ENCODE peak calls at places on chromosomes 2 and 18, in ten cellular contexts. Y is CD8-positive, alpha-beta T cell; R is fibroblast of lung; Z is small intestine; X is body of pancreas; F is heart right ventricle; C is endodermal cell; E is RWPE2; B is CD4-positive, alpha-beta memory T cell; M is aorta. O is an unnamed sample.
A peak's percentile ranks its signal among the peaks of the same experiment; 100 is the strongest.

GRCh38 chr2:128605421-128605820 is 286.8 kb upstream of the HS6ST1 start:
- DNase-seq in Y (no peak), R (no peak), Z (no peak), X (no peak), F (no peak), C (no peak), E (peak; percentile 37), B (no peak), M (peak; percentile 22), O (no peak)

GRCh38 chr18:64410685-64411084 is 261.8 kb upstream of the LINC00305 start:
- DNase-seq in Y (no peak), R (no peak), Z (no peak), X (no peak), F (no peak), C (no peak), E (no peak), B (no peak), M (no peak), O (no peak)

GRCh38 chr2:138485019-138485418 is 16.6 kb upstream of the SPOPL start:
- DNase-seq in Y (no peak), R (no peak), Z (no peak), X (no peak), F (no peak), C (no peak), E (no peak), B (no peak), M (no peak), O (no peak)

GRCh38 chr2:130947967-130948366 is 111.3 kb downstream of the ARHGEF4 start:
- DNase-seq in Y (no peak), R (no peak), Z (no peak), X (no peak), F (no peak), C (no peak), E (no peak), B (no peak), M (no peak), O (no peak)

GRCh38 chr18:32847719-32848118 is 74.9 kb upstream of the KLHL14 start:
- DNase-seq in Y (no peak), R (no peak), Z (no peak), X (no peak), F (no peak), C (peak; percentile 88), E (no peak), B (no peak), M (no peak), O (no peak)

GRCh38 chr2:118474151-118474561 is 373.3 kb downstream of the EN1 start:
- DNase-seq in Y (no peak), R (no peak), Z (no peak), X (no peak), F (no peak), C (peak; percentile 88), E (no peak), B (no peak), M (no peak), O (no peak)

GRCh38 chr2:172128484-172128883 is 25.8 kb upstream of the DLX2 start:
- DNase-seq in Y (no peak), R (no peak), Z (no peak), X (no peak), F (no peak), C (no peak), E (no peak), B (no peak), M (no peak), O (no peak)

GRCh38 chr18:28032177-28032576 is 144.8 kb downstream of the CDH2 start:
- DNase-seq in Y (no peak), R (peak; percentile 50), Z (no peak), X (no peak), F (no peak), C (no peak), E (no peak), B (no peak), M (no peak), O (no peak)

GRCh38 chr2:20468549-20469500 is 22.0 kb downstream of the RHOB start:
- DNase-seq in Y (no peak), R (no peak), Z (no peak), X (peak; percentile 9), F (no peak), C (no peak), E (no peak), B (no peak), M (no peak), O (no peak)

GRCh38 chr18:58512161-58512581 is 116.7 kb downstream of the ALPK2 start:
- DNase-seq in Y (no peak), R (no peak), Z (no peak), X (no peak), F (no peak), C (peak; percentile 89), E (no peak), B (no peak), M (no peak), O (no peak)

GRCh38 chr18:12391487-12392136 is 14.6 kb upstream of the AFG3L2 start:
- DNase-seq in Y (peak; percentile 28), R (peak; percentile 52), Z (peak; percentile 54), X (peak; percentile 65), F (peak; percentile 29), C (peak; percentile 78), E (no peak), B (peak; percentile 49), M (peak; percentile 64), O (no peak)

GRCh38 chr2:25298776-25299431 is 42.8 kb downstream of the DNMT3A start:
- DNase-seq in Y (no peak), R (no peak), Z (no peak), X (no peak), F (no peak), C (no peak), E (no peak), B (no peak), M (no peak), O (no peak)

GRCh38 chr2:47076126-47076506 is 79.0 kb downstream of the STPG4 start:
- DNase-seq in Y (no peak), R (no peak), Z (no peak), X (no peak), F (no peak), C (no peak), E (no peak), B (no peak), M (no peak), O (no peak)
- H3K4me1 ChIP-seq in Y (peaks cover 8% of the 10 kb centered on the region), R (peaks cover 43% of the 10 kb centered on the region), Z (peaks cover 11% of the 10 kb centered on the region), X (peaks cover 38% of the 10 kb centered on the region), F (peaks cover 57% of the 10 kb centered on the region), C (peaks cover 13% of the 10 kb centered on the region), E (peaks cover 18% of the 10 kb centered on the region), B (peaks cover 7% of the 10 kb centered on the region), M (peaks cover 2% of the 10 kb centered on the region), O (peaks cover 17% of the 10 kb centered on the region)

GRCh38 chr2:144511222-144511855 is 8.6 kb downstream of the ZEB2 start:
- DNase-seq in Y (no peak), R (no peak), Z (no peak), X (no peak), F (no peak), C (no peak), E (no peak), B (no peak), M (no peak), O (no peak)

GRCh38 chr2:144513388-144514100 is 6.4 kb downstream of the ZEB2 start:
- DNase-seq in Y (no peak), R (peak; percentile 89), Z (no peak), X (no peak), F (peak; percentile 25), C (peak; percentile 64), E (no peak), B (no peak), M (no peak), O (no peak)

GRCh38 chr2:144512421-144513272 is 7.3 kb downstream of the ZEB2 start:
- DNase-seq in Y (no peak), R (peak; percentile 22), Z (no peak), X (no peak), F (no peak), C (no peak), E (no peak), B (no peak), M (no peak), O (no peak)

GRCh38 chr2:144510206-144510991 is 9.5 kb downstream of the ZEB2 start:
- DNase-seq in Y (no peak), R (peak; percentile 93), Z (no peak), X (no peak), F (no peak), C (peak; percentile 83), E (no peak), B (peak; percentile 53), M (no peak), O (no peak)

GRCh38 chr2:144511945-144512344 is 8.0 kb downstream of the ZEB2 start:
- DNase-seq in Y (no peak), R (peak; percentile 34), Z (no peak), X (no peak), F (no peak), C (no peak), E (no peak), B (no peak), M (no peak), O (no peak)
- H3K4me1 ChIP-seq in Y (peaks cover 26% of the 10 kb centered on the region), R (peaks cover 21% of the 10 kb centered on the region), Z (no peaks in the 10 kb centered on the region), X (peaks cover 10% of the 10 kb centered on the region), F (peaks cover 58% of the 10 kb centered on the region), C (peaks cover 7% of the 10 kb centered on the region), E (no peaks in the 10 kb centered on the region), B (peaks cover 7% of the 10 kb centered on the region), M (peaks cover 3% of the 10 kb centered on the region), O (peaks cover 2% of the 10 kb centered on the region)

GRCh38 chr2:222451270-222451674 is 26.9 kb downstream of the SGPP2 start:
- DNase-seq in Y (no peak), R (peak; percentile 7), Z (no peak), X (no peak), F (no peak), C (no peak), E (no peak), B (no peak), M (no peak), O (no peak)
- H3K4me1 ChIP-seq in Y (no peaks in the 10 kb centered on the region), R (no peaks in the 10 kb centered on the region), Z (no peaks in the 10 kb centered on the region), X (no peaks in the 10 kb centered on the region), F (peaks cover 10% of the 10 kb centered on the region), C (no peaks in the 10 kb centered on the region), E (no peaks in the 10 kb centered on the region), B (no peaks in the 10 kb centered on the region), M (peaks cover 2% of the 10 kb centered on the region), O (no peaks in the 10 kb centered on the region)

DNA sequence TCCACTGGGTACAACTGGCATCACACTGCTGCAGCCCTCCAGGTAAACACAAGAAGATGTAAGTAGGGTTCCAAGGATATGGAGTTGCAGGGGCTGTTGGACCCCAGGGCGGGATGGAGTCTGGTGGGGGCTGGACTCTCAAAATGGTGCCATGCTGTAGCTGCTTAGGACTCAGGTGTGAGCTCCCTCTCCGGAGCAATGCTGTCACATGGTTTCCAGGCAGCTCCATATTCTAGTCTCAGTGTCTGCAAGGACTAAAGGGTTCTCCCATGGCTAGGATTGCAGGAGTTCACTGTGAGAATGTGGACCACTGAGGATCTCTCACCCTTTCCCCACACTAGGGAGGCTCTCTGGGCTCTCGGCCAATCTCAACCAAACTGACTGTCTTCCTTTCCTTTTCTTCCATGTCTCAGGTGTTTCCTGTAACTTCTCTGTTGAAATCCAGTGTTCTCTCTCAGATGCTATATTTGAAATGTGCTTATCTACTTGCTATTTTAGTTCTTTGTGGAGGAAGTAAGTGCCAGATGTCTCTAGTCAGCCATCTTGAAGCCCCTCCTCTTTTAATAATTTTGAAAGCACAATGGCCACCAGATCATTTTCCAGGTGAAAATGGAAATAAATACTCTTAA is 57.6 kb downstream of the CCNT2 start:
- DNase-seq in Y (no peak), R (no peak), Z (no peak), X (no peak), F (no peak), C (no peak), E (no peak), B (no peak), M (no peak), O (no peak)
- H3K4me1 ChIP-seq in Y (no peaks in the 10 kb centered on the region), R (no peaks in the 10 kb centered on the region), Z (no peaks in the 10 kb centered on the region), X (no peaks in the 10 kb centered on the region), F (peaks cover 4% of the 10 kb centered on the region), C (no peaks in the 10 kb centered on the region), E (no peaks in the 10 kb centered on the region), B (no peaks in the 10 kb centered on the region), M (no peaks in the 10 kb centered on the region), O (no peaks in the 10 kb centered on the region)